ENCODE peak calls at places on chromosome 10, in five cellular contexts. One of them, this sample, is unnamed.

GRCh38 chr10:114714281-114714741 is 56.2 kb upstream of the ABLIM1 start:
- DNase-seq in testis: no peak
- DNase-seq in adrenal gland: no peak
- DNase-seq in HT-29: peak
- DNase-seq in CD8-positive, alpha-beta T cell: no peak
- DNase-seq in this sample: no peak

GRCh38 chr10:33492914-33493313 is 158.4 kb upstream of the NRP1 start:
- DNase-seq in testis: no peak
- DNase-seq in adrenal gland: no peak
- DNase-seq in HT-29: no peak
- DNase-seq in CD8-positive, alpha-beta T cell: no peak
- DNase-seq in this sample: no peak

GRCh38 chr10:2980116-2980515 is 87.2 kb upstream of the PFKP start:
- DNase-seq in testis: no peak
- DNase-seq in adrenal gland: no peak
- DNase-seq in HT-29: no peak
- DNase-seq in CD8-positive, alpha-beta T cell: no peak
- DNase-seq in this sample: no peak

GRCh38 chr10:72009430-72010081 is 45.4 kb downstream of the CHST3 start:
- DNase-seq in testis: peak
- DNase-seq in adrenal gland: peak
- DNase-seq in HT-29: no peak
- DNase-seq in CD8-positive, alpha-beta T cell: no peak
- DNase-seq in this sample: no peak

GRCh38 chr10:104777086-104777799 is 136.2 kb downstream of the SORCS3 start:
- DNase-seq in testis: no peak
- DNase-seq in adrenal gland: no peak
- DNase-seq in HT-29: no peak
- DNase-seq in CD8-positive, alpha-beta T cell: no peak
- DNase-seq in this sample: no peak

GRCh38 chr10:112490543-112490942 is 43.5 kb downstream of the VTI1A start:
- DNase-seq in testis: no peak
- DNase-seq in adrenal gland: no peak
- DNase-seq in HT-29: peak
- DNase-seq in CD8-positive, alpha-beta T cell: no peak
- DNase-seq in this sample: no peak

GRCh38 chr10:133455196-133455595 is 1.5 kb downstream of the SCART1 start:
- DNase-seq in testis: no peak
- DNase-seq in adrenal gland: no peak
- DNase-seq in HT-29: no peak
- DNase-seq in CD8-positive, alpha-beta T cell: no peak
- DNase-seq in this sample: no peak

GRCh38 chr10:43054593-43054992 is 22.3 kb upstream of the RET start:
- DNase-seq in testis: no peak
- DNase-seq in adrenal gland: no peak
- DNase-seq in HT-29: no peak
- DNase-seq in CD8-positive, alpha-beta T cell: no peak
- DNase-seq in this sample: no peak

GRCh38 chr10:131850490-131850880 is 50.3 kb upstream of the PPP2R2D start:
- DNase-seq in testis: no peak
- DNase-seq in adrenal gland: no peak
- DNase-seq in HT-29: no peak
- DNase-seq in CD8-positive, alpha-beta T cell: no peak
- DNase-seq in this sample: no peak

GRCh38 chr10:99534939-99535763 is 2.4 kb downstream of the NKX2-3 start:
- DNase-seq in testis: no peak
- DNase-seq in adrenal gland: no peak
- DNase-seq in HT-29: no peak
- DNase-seq in CD8-positive, alpha-beta T cell: no peak
- DNase-seq in this sample: no peak

GRCh38 chr10:31018977-31019376 is 12.7 kb downstream of the ZNF438 start:
- DNase-seq in testis: no peak
- DNase-seq in adrenal gland: no peak
- DNase-seq in HT-29: no peak
- DNase-seq in CD8-positive, alpha-beta T cell: no peak
- DNase-seq in this sample: no peak

GRCh38 chr10:86632009-86632800 is 22.1 kb upstream of the OPN4 start:
- DNase-seq in testis: no peak
- DNase-seq in adrenal gland: no peak
- DNase-seq in HT-29: no peak
- DNase-seq in CD8-positive, alpha-beta T cell: no peak
- DNase-seq in this sample: no peak

GRCh38 chr10:126867567-126868365 is 37.5 kb upstream of the DOCK1 start:
- DNase-seq in testis: no peak
- DNase-seq in adrenal gland: no peak
- DNase-seq in HT-29: no peak
- DNase-seq in CD8-positive, alpha-beta T cell: no peak
- DNase-seq in this sample: no peak

GRCh38 chr10:36181421-36181820 is 539.3 kb upstream of the FZD8 start:
- DNase-seq in testis: no peak
- DNase-seq in adrenal gland: no peak
- DNase-seq in HT-29: no peak
- DNase-seq in CD8-positive, alpha-beta T cell: no peak
- DNase-seq in this sample: no peak

GRCh38 chr10:93198401-93199175 is 124.9 kb downstream of the CYP26A1 start:
- DNase-seq in testis: peak
- DNase-seq in adrenal gland: peak
- DNase-seq in HT-29: no peak
- DNase-seq in CD8-positive, alpha-beta T cell: no peak
- DNase-seq in this sample: no peak

GRCh38 chr10:12689893-12690292 is 311.6 kb downstream of the CCDC3 start:
- DNase-seq in testis: no peak
- DNase-seq in adrenal gland: no peak
- DNase-seq in HT-29: no peak
- DNase-seq in CD8-positive, alpha-beta T cell: no peak
- DNase-seq in this sample: no peak

GRCh38 chr10:2476236-2476814 is 591.0 kb upstream of the PFKP start:
- DNase-seq in testis: no peak
- DNase-seq in adrenal gland: no peak
- DNase-seq in HT-29: no peak
- DNase-seq in CD8-positive, alpha-beta T cell: no peak
- DNase-seq in this sample: no peak

GRCh38 chr10:63675171-63675570 is 154.0 kb downstream of the REEP3 start:
- DNase-seq in testis: peak
- DNase-seq in adrenal gland: no peak
- DNase-seq in HT-29: no peak
- DNase-seq in CD8-positive, alpha-beta T cell: no peak
- DNase-seq in this sample: no peak

GRCh38 chr10:30804478-30805055 is 175.0 kb upstream of the LYZL2 start:
- DNase-seq in testis: no peak
- DNase-seq in adrenal gland: no peak
- DNase-seq in HT-29: no peak
- DNase-seq in CD8-positive, alpha-beta T cell: no peak
- DNase-seq in this sample: no peak

GRCh38 chr10:797179-797578 is 107.7 kb upstream of the DIP2C start:
- DNase-seq in testis: peak
- DNase-seq in adrenal gland: no peak
- DNase-seq in HT-29: no peak
- DNase-seq in CD8-positive, alpha-beta T cell: no peak
- DNase-seq in this sample: no peak

GRCh38 chr10:50281967-50282522 is 30.7 kb upstream of the ASAH2 start:
- DNase-seq in testis: no peak
- DNase-seq in adrenal gland: no peak
- DNase-seq in HT-29: no peak
- DNase-seq in CD8-positive, alpha-beta T cell: no peak
- DNase-seq in this sample: no peak

This sample was measured in CD4-positive, alpha-beta memory T cell.